ENCODE peak calls at places on chromosome 11, in eight cellular contexts. S is Ammon's horn; O is lung microvascular endothelial cell; B is endothelial cell; E is amniotic stem cell; C is stimulated activated CD8-positive, alpha-beta memory T cell treated with anti-CD3 and anti-CD28 coated beads, Interleukin-15, amount 100 ng/mL, for 4 hours; D is stimulated activated effector memory CD8-positive, alpha-beta T cell treated with anti-CD3 and anti-CD28 coated beads, Interleukin-12 subunit alpha, Interleukin-12 subunit beta, amount 100 ng/mL, for 72 hours; G is mucosa of descending colon. Q is an unnamed sample.

GRCh38 chr11:58394195-58394594 is 12.5 kb downstream of the OR5B3 start:
- DNase-seq in S (no peak), O (peak; percentile 84), B (no peak), E (no peak), C (no peak), D (no peak), G (no peak), Q (no peak)

GRCh38 chr11:12543596-12544415 is 130.4 kb upstream of the TEAD1 start:
- DNase-seq in S (no peak), O (no peak), B (no peak), E (no peak), C (no peak), D (no peak), G (no peak), Q (no peak)

GRCh38 chr11:46315783-46316563 is 31.3 kb upstream of the DGKZ start:
- DNase-seq in S (no peak), O (no peak), B (no peak), E (no peak), C (no peak), D (no peak), G (no peak), Q (no peak)

GRCh38 chr11:8332196-8332595 is 68.5 kb upstream of the LMO1 start:
- DNase-seq in S (peak; percentile 58), O (no peak), B (no peak), E (no peak), C (no peak), D (no peak), G (no peak), Q (no peak)

GRCh38 chr11:33633251-33634003 is 67.2 kb downstream of the C11orf91 start:
- DNase-seq in S (no peak), O (peak; percentile 62), B (no peak), E (peak; percentile 16), C (no peak), D (no peak), G (no peak), Q (no peak)

GRCh38 chr11:37509471-37509870 is 911.4 kb upstream of the RAG2 start:
- DNase-seq in S (no peak), O (no peak), B (no peak), E (no peak), C (no peak), D (no peak), G (no peak), Q (no peak)

GRCh38 chr11:4072668-4073285 is 21.8 kb upstream of the RRM1 start:
- DNase-seq in S (peak; percentile 91), O (peak; percentile 79), B (peak; percentile 66), E (peak; percentile 74), C (peak; percentile 15), D (no peak), G (no peak), Q (peak; percentile 29)

GRCh38 chr11:19040051-19040450 is 20.5 kb downstream of the MRGPRX2 start:
- DNase-seq in S (no peak), O (no peak), B (no peak), E (no peak), C (no peak), D (no peak), G (no peak), Q (no peak)

GRCh38 chr11:2466069-2466801 is 21.4 kb downstream of the KCNQ1 start:
- DNase-seq in S (no peak), O (no peak), B (no peak), E (no peak), C (no peak), D (no peak), G (no peak), Q (no peak)

GRCh38 chr11:57567512-57568329 is at the start of gene UBE2L6:
- DNase-seq in S (peak; percentile 65), O (peak; percentile 74), B (peak; percentile 91), E (no peak), C (peak; percentile 38), D (peak; percentile 86), G (peak; percentile 88), Q (peak; percentile 75)

GRCh38 chr11:94193288-94193687 is 64.6 kb downstream of the PANX1 start:
- DNase-seq in S (no peak), O (peak; percentile 65), B (no peak), E (peak; percentile 5), C (no peak), D (no peak), G (no peak), Q (no peak)

GRCh38 chr11:88087281-88087680 is 88.0 kb downstream of the RAB38 start:
- DNase-seq in S (no peak), O (no peak), B (no peak), E (no peak), C (no peak), D (no peak), G (no peak), Q (no peak)

GRCh38 chr11:67615455-67616430 is 9.0 kb downstream of the NDUFV1 start:
- DNase-seq in S (no peak), O (no peak), B (peak; percentile 77), E (no peak), C (no peak), D (peak; percentile 85), G (peak; percentile 79), Q (no peak)

GRCh38 chr11:28227460-28227859 is 119.3 kb downstream of the METTL15 start:
- DNase-seq in S (no peak), O (no peak), B (no peak), E (no peak), C (no peak), D (no peak), G (no peak), Q (no peak)

GRCh38 chr11:124867700-124868099 is 2.5 kb downstream of the ROBO3 start:
- DNase-seq in S (peak; percentile 32), O (peak; percentile 56), B (no peak), E (no peak), C (no peak), D (no peak), G (peak; percentile 39), Q (peak; percentile 52)

GRCh38 chr11:61776561-61777075 is 15.8 kb downstream of the TMEM258 start:
- DNase-seq in S (peak; percentile 62), O (peak; percentile 69), B (peak; percentile 80), E (peak; percentile 13), C (no peak), D (peak; percentile 80), G (peak; percentile 77), Q (peak; percentile 97)

GRCh38 chr11:12755510-12755909 is 81.3 kb downstream of the TEAD1 start:
- DNase-seq in S (no peak), O (no peak), B (no peak), E (no peak), C (no peak), D (no peak), G (no peak), Q (no peak)

GRCh38 chr11:121248496-121248895 is 44.1 kb upstream of the SC5D start:
- DNase-seq in S (no peak), O (no peak), B (no peak), E (no peak), C (no peak), D (no peak), G (no peak), Q (no peak)

GRCh38 chr11:35711173-35711910 is 48.8 kb downstream of the TRIM44 start:
- DNase-seq in S (no peak), O (peak; percentile 10), B (no peak), E (no peak), C (no peak), D (no peak), G (no peak), Q (no peak)

GRCh38 chr11:123478352-123478986 is 48.4 kb downstream of the GRAMD1B start:
- DNase-seq in S (peak; percentile 82), O (peak; percentile 82), B (peak; percentile 57), E (peak; percentile 15), C (no peak), D (peak; percentile 64), G (peak; percentile 59), Q (no peak)

GRCh38 chr11:45834298-45834756 is 12.9 kb upstream of the CRY2 start:
- DNase-seq in S (no peak), O (no peak), B (no peak), E (no peak), C (no peak), D (peak; percentile 70), G (no peak), Q (no peak)

GRCh38 chr11:14310696-14311095 is 48.3 kb downstream of the RRAS2 start:
- DNase-seq in S (no peak), O (peak; percentile 65), B (no peak), E (no peak), C (no peak), D (no peak), G (no peak), Q (no peak)

GRCh38 chr11:102874842-102875241 is at the start of gene MMP12:
- DNase-seq in S (no peak), O (no peak), B (no peak), E (no peak), C (no peak), D (no peak), G (no peak), Q (no peak)

GRCh38 chr11:35907648-35908431 is 36.0 kb upstream of the LDLRAD3 start:
- DNase-seq in S (no peak), O (peak; percentile 90), B (no peak), E (no peak), C (no peak), D (no peak), G (no peak), Q (peak; percentile 9)

GRCh38 chr11:130671801-130672700 is 223.6 kb downstream of the ADAMTS15 start:
- DNase-seq in S (peak; percentile 36), O (peak; percentile 5), B (no peak), E (peak; percentile 84), C (no peak), D (no peak), G (peak; percentile 31), Q (no peak)

GRCh38 chr11:87917111-87917510 is 258.1 kb downstream of the RAB38 start:
- DNase-seq in S (no peak), O (peak; percentile 2), B (no peak), E (no peak), C (no peak), D (no peak), G (no peak), Q (no peak)

GRCh38 chr11:35247863-35248262 is 108.9 kb downstream of the CD44 start:
- DNase-seq in S (no peak), O (no peak), B (no peak), E (no peak), C (no peak), D (no peak), G (no peak), Q (no peak)

GRCh38 chr11:45930031-45930794 is 7.8 kb downstream of the LARGE2 start:
- DNase-seq in S (no peak), O (no peak), B (no peak), E (no peak), C (no peak), D (no peak), G (peak; percentile 82), Q (peak; percentile 91)

GRCh38 chr11:68843703-68844312 is 2.1 kb upstream of the CPT1A start:
- DNase-seq in S (peak; percentile 36), O (peak; percentile 39), B (peak; percentile 18), E (no peak), C (peak; percentile 36), D (peak; percentile 85), G (peak; percentile 96), Q (peak; percentile 71)

GRCh38 chr11:107006076-107006833 is 12.0 kb downstream of the GUCY1A2 start:
- DNase-seq in S (no peak), O (no peak), B (no peak), E (no peak), C (no peak), D (no peak), G (no peak), Q (no peak)

GRCh38 chr11:94835571-94835970 is 67.4 kb downstream of the AMOTL1 start:
- DNase-seq in S (no peak), O (peak; percentile 28), B (no peak), E (no peak), C (no peak), D (no peak), G (no peak), Q (no peak)

GRCh38 chr11:64379817-64380709 is 21.1 kb downstream of the RPS6KA4 start:
- DNase-seq in S (no peak), O (no peak), B (no peak), E (no peak), C (no peak), D (no peak), G (no peak), Q (no peak)

GRCh38 chr11:67415501-67416304 is at the start of gene CARNS1:
- DNase-seq in S (no peak), O (no peak), B (no peak), E (no peak), C (no peak), D (no peak), G (peak; percentile 49), Q (no peak)

GRCh38 chr11:113124578-113124977 is 163.4 kb downstream of the NCAM1 start:
- DNase-seq in S (no peak), O (no peak), B (no peak), E (no peak), C (no peak), D (no peak), G (no peak), Q (no peak)

Q was measured in GM12891.